ENCODE peak calls at places on chromosomes 5 and 9, in five cellular contexts. U, R, Z, T and E are unnamed samples. For H3K4me1, the result is how much of the 10 kb centered on the place peaks cover.

GRCh38 chr9:133127340-133127981 is 6.4 kb upstream of the RALGDS start:
- DNase-seq in U (no peak), Z (peak), T (no peak), R (no peak), E (no peak)

GRCh38 chr5:643351-643801 is 31.2 kb downstream of the CEP72 start:
- DNase-seq in Z (no peak), T (peak), U (no peak), R (peak), E (no peak)

GRCh38 chr5:98103807-98104206 is 669.7 kb upstream of the RGMB start:
- DNase-seq in Z (no peak), U (no peak), T (no peak), R (no peak), E (no peak)

GRCh38 chr5:116517557-116517956 is 57.1 kb downstream of the SEMA6A start:
- DNase-seq in T (no peak), U (no peak), R (no peak), Z (no peak), E (no peak)

GRCh38 chr9:81112638-81113037 is 576.7 kb downstream of the TLE1 start:
- DNase-seq in T (no peak), Z (no peak), U (no peak), R (no peak), E (no peak)

GRCh38 chr9:134413890-134414731 is 87.9 kb downstream of the RXRA start:
- DNase-seq in T (peak), Z (peak), U (no peak), R (peak), E (peak)

GRCh38 chr5:131264453-131265200 is 774 bp downstream of the CDC42SE2 start:
- DNase-seq in T (no peak), R (peak), Z (peak), U (peak), E (peak)

GRCh38 chr5:73899055-73899454 is 273.1 kb downstream of the ARHGEF28 start:
- DNase-seq in T (no peak), Z (no peak), U (no peak), R (no peak), E (no peak)

GRCh38 chr5:90939208-90939607 is 380.6 kb downstream of the ADGRV1 start:
- DNase-seq in R (no peak), Z (peak), T (no peak), U (no peak), E (no peak)

GRCh38 chr5:170225326-170226137 is 7.3 kb upstream of the C5orf58 start:
- DNase-seq in R (peak), T (peak), U (peak), Z (peak), E (peak)

GRCh38 chr5:69334793-69335268 is 2.2 kb upstream of the CCDC125 start:
- DNase-seq in U (peak), Z (peak), R (peak), T (peak), E (peak)

GRCh38 chr5:156481741-156482140 is 154.8 kb downstream of the SGCD start:
- DNase-seq in T (no peak), R (no peak), U (no peak), Z (no peak), E (no peak)

GRCh38 chr5:139458580-139459407 is 3.7 kb downstream of the ECSCR start:
- DNase-seq in T (no peak), Z (peak), U (peak), R (peak), E (no peak)

GRCh38 chr9:108374606-108375005 is 481.2 kb downstream of the ACTL7B start:
- DNase-seq in T (no peak), U (no peak), Z (peak), R (no peak), E (no peak)

DNA sequence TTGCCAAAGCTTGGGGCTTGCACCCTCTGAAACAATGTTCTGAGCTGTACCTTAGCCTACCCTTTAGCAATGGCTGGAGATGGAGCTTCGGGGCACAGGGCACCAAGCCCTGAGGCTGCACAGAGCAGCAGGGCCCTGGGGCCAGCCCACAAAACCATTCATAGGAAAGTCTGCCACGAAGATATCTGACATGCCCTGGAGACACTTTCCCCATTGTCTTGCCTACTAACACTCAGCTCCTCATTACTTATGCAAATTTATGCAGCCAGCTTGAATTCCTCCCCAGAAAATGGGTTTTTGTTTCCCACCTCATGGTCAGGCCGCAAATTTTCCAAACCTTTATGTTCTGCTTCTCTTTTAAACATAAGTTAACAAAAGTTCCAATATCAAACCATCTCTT is 105.7 kb downstream of the DTWD2 start:
- DNase-seq in U (no peak), R (no peak), Z (no peak), T (no peak), E (no peak)
- H3K4me1 ChIP-seq in U (under half), R (under half), Z (under half), T (under half), E (under half)

GRCh38 chr5:172850454-172850797 is 16.4 kb downstream of the ERGIC1 start:
- DNase-seq in U (no peak), T (no peak), R (no peak), Z (no peak), E (no peak)
- H3K4me1 ChIP-seq in U (under half), T (half or more), R (under half), Z (under half), E (under half)

GRCh38 chr5:53359906-53360305 is 120.5 kb upstream of the FST start:
- DNase-seq in R (no peak), Z (no peak), T (no peak), U (no peak), E (no peak)

GRCh38 chr5:53361708-53362107 is 118.7 kb upstream of the FST start:
- DNase-seq in T (no peak), Z (no peak), R (no peak), U (no peak), E (no peak)

GRCh38 chr5:53364098-53364497 is 116.3 kb upstream of the FST start:
- DNase-seq in R (no peak), T (no peak), Z (peak), U (no peak), E (no peak)

GRCh38 chr5:53360811-53361210 is 119.6 kb upstream of the FST start:
- DNase-seq in R (no peak), T (peak), U (no peak), Z (peak), E (no peak)

GRCh38 chr5:53362521-53362941 is 117.9 kb upstream of the FST start:
- DNase-seq in T (peak), R (no peak), U (no peak), Z (peak), E (no peak)
- H3K4me1 ChIP-seq in T (half or more), R (under half), U (under half), Z (half or more), E (under half)

GRCh38 chr5:14039063-14039462 is 94.6 kb upstream of the DNAH5 start:
- DNase-seq in U (no peak), R (no peak), Z (peak), T (no peak), E (no peak)
- H3K4me1 ChIP-seq in U (under half), R (under half), Z (half or more), T (half or more), E (under half)

GRCh38 chr9:131675437-131676022 is 64.3 kb downstream of the RAPGEF1 start:
- DNase-seq in R (no peak), T (no peak), Z (no peak), U (no peak), E (no peak)
- H3K4me1 ChIP-seq in R (under half), T (half or more), Z (under half), U (under half), E (half or more)

GRCh38 chr5:178489281-178489976 is 100.8 kb downstream of the COL23A1 start:
- DNase-seq in R (no peak), T (no peak), Z (no peak), U (no peak), E (no peak)

GRCh38 chr5:178496219-178496618 is 94.0 kb downstream of the COL23A1 start:
- DNase-seq in T (no peak), U (no peak), Z (no peak), R (no peak), E (no peak)

GRCh38 chr5:178488696-178489095 is 101.5 kb downstream of the COL23A1 start:
- DNase-seq in R (no peak), Z (no peak), T (no peak), U (no peak), E (no peak)

GRCh38 chr5:178490935-178491632 is 99.1 kb downstream of the COL23A1 start:
- DNase-seq in U (no peak), Z (no peak), T (no peak), R (no peak), E (no peak)

DNA sequence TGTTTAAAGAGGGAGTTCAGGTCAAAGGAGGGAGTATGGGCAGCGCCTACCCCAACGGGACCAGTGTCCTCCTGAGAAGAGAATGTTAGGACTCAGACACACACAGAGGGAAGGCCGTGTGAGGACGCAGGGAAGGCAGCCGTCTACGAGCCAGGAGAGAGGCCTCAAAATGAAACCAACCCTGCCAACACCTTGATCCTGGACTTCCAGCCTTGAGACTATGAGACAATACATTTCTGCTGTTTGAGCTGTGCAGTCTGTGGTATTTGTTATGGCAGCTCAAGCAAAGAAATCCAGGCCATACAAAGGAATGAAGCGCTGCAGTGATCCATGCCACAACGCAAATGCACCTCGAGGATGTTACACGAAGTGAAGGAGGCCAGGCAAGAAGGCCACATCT is 97.9 kb downstream of the COL23A1 start:
- DNase-seq in R (no peak), Z (no peak), U (no peak), T (no peak), E (no peak)
- H3K4me1 ChIP-seq in R (under half), Z (under half), U (under half), T (under half), E (under half)